ENCODE peak calls at places on chromosomes 6 and 20, in seven cellular contexts. One of them, this sample, is unnamed.

GRCh38 chr6:2103644-2104523 is 141.5 kb downstream of the GMDS start:
- DNase-seq in GM06990: no peak
- DNase-seq in OCI-LY7: peak; percentile 38
- DNase-seq in endothelial cell: no peak
- DNase-seq in BE2C: peak; percentile 51
- DNase-seq in stomach: no peak
- DNase-seq in body of pancreas: no peak
- DNase-seq in this sample: peak; percentile 60

GRCh38 chr6:136751478-136751956 is 40.8 kb downstream of the MAP3K5 start:
- DNase-seq in BE2C: no peak
- DNase-seq in OCI-LY7: peak; percentile 56
- DNase-seq in endothelial cell: no peak
- DNase-seq in GM06990: peak; percentile 70
- DNase-seq in body of pancreas: no peak
- DNase-seq in stomach: no peak
- DNase-seq in this sample: peak; percentile 62

GRCh38 chr6:2209226-2209809 is 36.1 kb downstream of the GMDS start:
- DNase-seq in OCI-LY7: peak; percentile 59
- DNase-seq in body of pancreas: peak; percentile 83
- DNase-seq in GM06990: no peak
- DNase-seq in BE2C: peak; percentile 52
- DNase-seq in stomach: peak; percentile 70
- DNase-seq in endothelial cell: peak; percentile 66
- DNase-seq in this sample: peak; percentile 40

GRCh38 chr20:56519551-56519950 is 5.0 kb upstream of the FAM209A start:
- DNase-seq in body of pancreas: no peak
- DNase-seq in BE2C: no peak
- DNase-seq in OCI-LY7: no peak
- DNase-seq in endothelial cell: no peak
- DNase-seq in GM06990: no peak
- DNase-seq in stomach: no peak
- DNase-seq in this sample: no peak

GRCh38 chr6:157177731-157178336 is 145.5 kb downstream of the TMEM242 start:
- DNase-seq in GM06990: no peak
- DNase-seq in body of pancreas: no peak
- DNase-seq in OCI-LY7: no peak
- DNase-seq in stomach: no peak
- DNase-seq in BE2C: no peak
- DNase-seq in endothelial cell: no peak
- DNase-seq in this sample: no peak

GRCh38 chr6:31879901-31880300 is 1.1 kb upstream of the SLC44A4 start:
- DNase-seq in OCI-LY7: no peak
- DNase-seq in stomach: peak; percentile 64
- DNase-seq in endothelial cell: no peak
- DNase-seq in BE2C: no peak
- DNase-seq in body of pancreas: no peak
- DNase-seq in GM06990: no peak
- DNase-seq in this sample: no peak

GRCh38 chr6:154605207-154605877 is 94.9 kb upstream of the CNKSR3 start:
- DNase-seq in OCI-LY7: no peak
- DNase-seq in stomach: no peak
- DNase-seq in endothelial cell: no peak
- DNase-seq in body of pancreas: no peak
- DNase-seq in GM06990: peak; percentile 43
- DNase-seq in BE2C: no peak
- DNase-seq in this sample: peak; percentile 27

GRCh38 chr6:3385660-3386151 is 71.1 kb downstream of the SLC22A23 start:
- DNase-seq in GM06990: no peak
- DNase-seq in stomach: no peak
- DNase-seq in BE2C: no peak
- DNase-seq in endothelial cell: no peak
- DNase-seq in body of pancreas: no peak
- DNase-seq in OCI-LY7: no peak
- DNase-seq in this sample: no peak

GRCh38 chr6:14408491-14408890 is 290.9 kb downstream of the CD83 start:
- DNase-seq in body of pancreas: no peak
- DNase-seq in BE2C: no peak
- DNase-seq in OCI-LY7: no peak
- DNase-seq in GM06990: no peak
- DNase-seq in stomach: no peak
- DNase-seq in endothelial cell: no peak
- DNase-seq in this sample: no peak

GRCh38 chr6:15989397-15989796 is 139.5 kb upstream of the MYLIP start:
- DNase-seq in stomach: no peak
- DNase-seq in BE2C: no peak
- DNase-seq in GM06990: peak; percentile 33
- DNase-seq in body of pancreas: no peak
- DNase-seq in OCI-LY7: no peak
- DNase-seq in endothelial cell: no peak
- DNase-seq in this sample: peak; percentile 50

GRCh38 chr20:46699651-46700359 is 9.6 kb upstream of the SLC2A10 start:
- DNase-seq in stomach: no peak
- DNase-seq in GM06990: no peak
- DNase-seq in body of pancreas: no peak
- DNase-seq in BE2C: peak; percentile 28
- DNase-seq in endothelial cell: no peak
- DNase-seq in OCI-LY7: no peak
- DNase-seq in this sample: no peak
- TF ChIP-seq CTCF in stomach: no peak
- TF ChIP-seq CTCF in GM06990: peak; percentile 50
- TF ChIP-seq CTCF in body of pancreas: peak; percentile 32
- TF ChIP-seq CTCF in BE2C: peak; percentile 74
- TF ChIP-seq CTCF in endothelial cell: no peak
- TF ChIP-seq CTCF in OCI-LY7: peak; percentile 77
- TF ChIP-seq CTCF in this sample: peak; percentile 17

GRCh38 chr6:20936949-20937348 is 402.7 kb downstream of the CDKAL1 start:
- DNase-seq in endothelial cell: no peak
- DNase-seq in body of pancreas: no peak
- DNase-seq in GM06990: no peak
- DNase-seq in OCI-LY7: no peak
- DNase-seq in stomach: no peak
- DNase-seq in BE2C: no peak
- DNase-seq in this sample: no peak
- TF ChIP-seq CTCF in endothelial cell: no peak
- TF ChIP-seq CTCF in body of pancreas: no peak
- TF ChIP-seq CTCF in GM06990: no peak
- TF ChIP-seq CTCF in OCI-LY7: no peak
- TF ChIP-seq CTCF in stomach: no peak
- TF ChIP-seq CTCF in BE2C: no peak
- TF ChIP-seq CTCF in this sample: no peak

DNA sequence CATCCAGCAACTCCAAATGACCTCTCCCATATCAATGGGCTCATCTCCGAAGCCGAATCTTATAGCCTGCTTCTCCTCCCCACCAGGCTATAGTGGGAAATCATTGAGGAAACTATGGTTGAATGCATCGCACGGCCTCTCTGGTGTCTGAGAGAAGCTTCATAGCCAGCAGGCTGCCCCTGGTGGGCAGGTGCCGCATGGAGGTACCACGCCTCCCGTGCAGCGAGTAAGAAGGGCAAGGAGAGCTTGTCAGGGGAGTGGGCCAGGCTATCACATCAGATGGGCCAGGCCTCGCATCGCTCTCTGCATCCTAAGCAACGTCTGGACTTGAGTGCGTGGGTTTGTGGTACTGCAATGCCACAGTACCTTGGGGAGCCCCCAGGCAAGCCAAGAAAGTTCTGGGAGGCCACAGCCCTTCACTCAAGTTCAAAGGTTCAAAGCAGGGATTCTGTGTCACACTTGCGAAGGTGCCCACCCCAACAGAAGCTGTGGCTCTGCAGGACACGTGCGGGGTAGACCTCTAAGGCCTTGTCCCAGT is 8.6 kb upstream of the IRF4 start:
- DNase-seq in GM06990: no peak
- DNase-seq in OCI-LY7: no peak
- DNase-seq in BE2C: no peak
- DNase-seq in endothelial cell: no peak
- DNase-seq in stomach: no peak
- DNase-seq in body of pancreas: no peak
- DNase-seq in this sample: no peak
- TF ChIP-seq CTCF in GM06990: no peak
- TF ChIP-seq CTCF in OCI-LY7: peak; percentile 29
- TF ChIP-seq CTCF in BE2C: no peak
- TF ChIP-seq CTCF in endothelial cell: no peak
- TF ChIP-seq CTCF in stomach: no peak
- TF ChIP-seq CTCF in body of pancreas: no peak
- TF ChIP-seq CTCF in this sample: no peak

GRCh38 chr20:58150772-58151171 is 77.7 kb downstream of the ANKRD60 start:
- DNase-seq in GM06990: peak; percentile 18
- DNase-seq in stomach: no peak
- DNase-seq in endothelial cell: peak; percentile 26
- DNase-seq in body of pancreas: peak; percentile 28
- DNase-seq in BE2C: peak; percentile 67
- DNase-seq in OCI-LY7: no peak
- DNase-seq in this sample: no peak

GRCh38 chr20:58160451-58161051 is 67.9 kb downstream of the ANKRD60 start:
- DNase-seq in stomach: no peak
- DNase-seq in body of pancreas: no peak
- DNase-seq in endothelial cell: no peak
- DNase-seq in GM06990: no peak
- DNase-seq in OCI-LY7: no peak
- DNase-seq in BE2C: no peak
- DNase-seq in this sample: no peak

GRCh38 chr20:58153121-58153520 is 75.3 kb downstream of the ANKRD60 start:
- DNase-seq in BE2C: no peak
- DNase-seq in stomach: no peak
- DNase-seq in GM06990: no peak
- DNase-seq in endothelial cell: no peak
- DNase-seq in body of pancreas: no peak
- DNase-seq in OCI-LY7: no peak
- DNase-seq in this sample: no peak

GRCh38 chr20:58154106-58154505 is 74.3 kb downstream of the ANKRD60 start:
- DNase-seq in stomach: no peak
- DNase-seq in body of pancreas: no peak
- DNase-seq in OCI-LY7: no peak
- DNase-seq in BE2C: no peak
- DNase-seq in GM06990: no peak
- DNase-seq in endothelial cell: no peak
- DNase-seq in this sample: no peak

GRCh38 chr20:58155148-58155925 is 73.1 kb downstream of the ANKRD60 start:
- DNase-seq in GM06990: no peak
- DNase-seq in body of pancreas: no peak
- DNase-seq in stomach: no peak
- DNase-seq in endothelial cell: no peak
- DNase-seq in OCI-LY7: no peak
- DNase-seq in BE2C: no peak
- DNase-seq in this sample: no peak
- TF ChIP-seq CTCF in GM06990: peak; percentile 16
- TF ChIP-seq CTCF in body of pancreas: no peak
- TF ChIP-seq CTCF in stomach: no peak
- TF ChIP-seq CTCF in endothelial cell: no peak
- TF ChIP-seq CTCF in OCI-LY7: peak; percentile 42
- TF ChIP-seq CTCF in BE2C: no peak
- TF ChIP-seq CTCF in this sample: no peak

GRCh38 chr6:169229611-169230321 is 23.9 kb downstream of the THBS2 start:
- DNase-seq in OCI-LY7: no peak
- DNase-seq in stomach: no peak
- DNase-seq in endothelial cell: no peak
- DNase-seq in body of pancreas: no peak
- DNase-seq in BE2C: no peak
- DNase-seq in GM06990: no peak
- DNase-seq in this sample: no peak

GRCh38 chr6:169231790-169232506 is 21.7 kb downstream of the THBS2 start:
- DNase-seq in stomach: peak; percentile 16
- DNase-seq in GM06990: no peak
- DNase-seq in body of pancreas: no peak
- DNase-seq in endothelial cell: no peak
- DNase-seq in OCI-LY7: no peak
- DNase-seq in BE2C: no peak
- DNase-seq in this sample: no peak

GRCh38 chr6:169232507-169232931 is 21.1 kb downstream of the THBS2 start:
- DNase-seq in OCI-LY7: no peak
- DNase-seq in endothelial cell: no peak
- DNase-seq in body of pancreas: no peak
- DNase-seq in GM06990: no peak
- DNase-seq in BE2C: no peak
- DNase-seq in stomach: peak; percentile 9
- DNase-seq in this sample: no peak

GRCh38 chr6:169230923-169231789 is 22.5 kb downstream of the THBS2 start:
- DNase-seq in body of pancreas: no peak
- DNase-seq in BE2C: no peak
- DNase-seq in stomach: peak; percentile 21
- DNase-seq in OCI-LY7: no peak
- DNase-seq in endothelial cell: no peak
- DNase-seq in GM06990: no peak
- DNase-seq in this sample: no peak

GRCh38 chr6:169230322-169230665 is 23.4 kb downstream of the THBS2 start:
- DNase-seq in GM06990: no peak
- DNase-seq in endothelial cell: no peak
- DNase-seq in OCI-LY7: no peak
- DNase-seq in BE2C: no peak
- DNase-seq in body of pancreas: no peak
- DNase-seq in stomach: peak; percentile 17
- DNase-seq in this sample: no peak
- TF ChIP-seq CTCF in GM06990: no peak
- TF ChIP-seq CTCF in endothelial cell: no peak
- TF ChIP-seq CTCF in OCI-LY7: no peak
- TF ChIP-seq CTCF in BE2C: no peak
- TF ChIP-seq CTCF in body of pancreas: no peak
- TF ChIP-seq CTCF in stomach: no peak
- TF ChIP-seq CTCF in this sample: no peak

GRCh38 chr6:122580731-122581130 is 29.5 kb upstream of the PKIB start:
- DNase-seq in stomach: no peak
- DNase-seq in BE2C: no peak
- DNase-seq in GM06990: no peak
- DNase-seq in OCI-LY7: no peak
- DNase-seq in endothelial cell: no peak
- DNase-seq in body of pancreas: no peak
- DNase-seq in this sample: no peak
- TF ChIP-seq CTCF in stomach: no peak
- TF ChIP-seq CTCF in BE2C: peak; percentile 22
- TF ChIP-seq CTCF in GM06990: peak; percentile 2
- TF ChIP-seq CTCF in OCI-LY7: peak; percentile 14
- TF ChIP-seq CTCF in endothelial cell: no peak
- TF ChIP-seq CTCF in body of pancreas: no peak
- TF ChIP-seq CTCF in this sample: no peak

GRCh38 chr6:111483736-111484654 is 977 bp upstream of the REV3L start:
- DNase-seq in endothelial cell: peak; percentile 79
- DNase-seq in body of pancreas: peak; percentile 91
- DNase-seq in BE2C: peak; percentile 90
- DNase-seq in GM06990: peak; percentile 96
- DNase-seq in stomach: peak; percentile 92
- DNase-seq in OCI-LY7: peak; percentile 90
- DNase-seq in this sample: peak; percentile 89

GRCh38 chr6:111482959-111483735 is at the start of gene REV3L:
- DNase-seq in OCI-LY7: peak; percentile 90
- DNase-seq in stomach: peak; percentile 85
- DNase-seq in endothelial cell: peak; percentile 82
- DNase-seq in BE2C: peak; percentile 96
- DNase-seq in GM06990: peak; percentile 91
- DNase-seq in body of pancreas: peak; percentile 87
- DNase-seq in this sample: peak; percentile 84

GRCh38 chr6:111481836-111482235 is 1.2 kb downstream of the REV3L start:
- DNase-seq in stomach: no peak
- DNase-seq in endothelial cell: no peak
- DNase-seq in GM06990: no peak
- DNase-seq in body of pancreas: no peak
- DNase-seq in OCI-LY7: no peak
- DNase-seq in BE2C: no peak
- DNase-seq in this sample: no peak

GRCh38 chr6:111480988-111481830 is 1.8 kb downstream of the REV3L start:
- DNase-seq in GM06990: no peak
- DNase-seq in body of pancreas: no peak
- DNase-seq in BE2C: no peak
- DNase-seq in OCI-LY7: peak; percentile 27
- DNase-seq in stomach: no peak
- DNase-seq in endothelial cell: no peak
- DNase-seq in this sample: no peak

GRCh38 chr6:111482236-111482958 is 621 bp downstream of the REV3L start:
- DNase-seq in BE2C: peak; percentile 58
- DNase-seq in OCI-LY7: peak; percentile 70
- DNase-seq in stomach: peak; percentile 56
- DNase-seq in GM06990: peak; percentile 76
- DNase-seq in endothelial cell: peak; percentile 34
- DNase-seq in body of pancreas: peak; percentile 60
- DNase-seq in this sample: peak; percentile 50
- TF ChIP-seq CTCF in BE2C: no peak
- TF ChIP-seq CTCF in OCI-LY7: no peak
- TF ChIP-seq CTCF in stomach: no peak
- TF ChIP-seq CTCF in GM06990: no peak
- TF ChIP-seq CTCF in endothelial cell: no peak
- TF ChIP-seq CTCF in body of pancreas: peak; percentile 9
- TF ChIP-seq CTCF in this sample: no peak

This sample was measured in GM13976.